ENCODE peak calls at places on chromosome X, in four cellular contexts. C is dorsolateral prefrontal cortex, F is colonic mucosa, G is SK-MEL-5. O is an unnamed sample.

GRCh38 chrX:68938244-68939004 is 109.6 kb downstream of the EFNB1 start:
- DNase-seq in C (no peak), F (peak; percentile 14), G (no peak), O (no peak)

GRCh38 chrX:580020-580419 is 50.6 kb upstream of the SHOX start:
- DNase-seq in C (no peak), F (no peak), G (no peak), O (no peak)

GRCh38 chrX:21740329-21741274 is 17.3 kb downstream of the SMPX start:
- DNase-seq in C (no peak), F (peak; percentile 27), G (no peak), O (no peak)

GRCh38 chrX:73401591-73402266 is 45.1 kb upstream of the CDX4 start:
- DNase-seq in C (no peak), F (no peak), G (no peak), O (no peak)

GRCh38 chrX:45668686-45669443 is 468.2 kb upstream of the DIPK2B start:
- DNase-seq in C (no peak), F (no peak), G (no peak), O (no peak)

GRCh38 chrX:4240541-4241194 is 527.2 kb upstream of the PRKX start:
- DNase-seq in C (no peak), F (no peak), G (peak; percentile 0), O (peak; percentile 48)

GRCh38 chrX:66919280-66919832 is 280.5 kb upstream of the EDA2R start:
- DNase-seq in C (no peak), F (no peak), G (peak; percentile 2), O (no peak)

GRCh38 chrX:136273986-136274385 is 22.8 kb upstream of the MAP7D3 start:
- DNase-seq in C (no peak), F (no peak), G (no peak), O (no peak)

GRCh38 chrX:133970021-133970550 is 15.3 kb downstream of the GPC3 start:
- DNase-seq in C (no peak), F (no peak), G (no peak), O (no peak)

GRCh38 chrX:40192196-40192595 is 94.4 kb upstream of the BCOR start:
- DNase-seq in C (no peak), F (no peak), G (no peak), O (no peak)

GRCh38 chrX:44992775-44993174 is 119.8 kb downstream of the KDM6A start:
- DNase-seq in C (no peak), F (no peak), G (no peak), O (no peak)

GRCh38 chrX:145506225-145506624 is 258.9 kb downstream of the SPANXN1 start:
- DNase-seq in C (no peak), F (no peak), G (no peak), O (no peak)

GRCh38 chrX:1502853-1503252 is 34.1 kb downstream of the P2RY8 start:
- DNase-seq in C (no peak), F (no peak), G (no peak), O (no peak)

GRCh38 chrX:10117301-10117700 is 39.5 kb upstream of the CLCN4 start:
- DNase-seq in C (no peak), F (no peak), G (no peak), O (no peak)

GRCh38 chrX:2714551-2714950 is 23.5 kb downstream of the CD99 start:
- DNase-seq in C (no peak), F (no peak), G (no peak), O (no peak)

GRCh38 chrX:150536455-150537116 is 31.8 kb upstream of the MTM1 start:
- DNase-seq in C (no peak), F (no peak), G (peak; percentile 2), O (no peak)

GRCh38 chrX:74465424-74465823 is 44.1 kb downstream of the SLC16A2 start:
- DNase-seq in C (no peak), F (no peak), G (no peak), O (no peak)

GRCh38 chrX:76253432-76253831 is 80.6 kb downstream of the PBDC1 start:
- DNase-seq in C (no peak), F (peak; percentile 30), G (peak; percentile 76), O (peak; percentile 52)

GRCh38 chrX:105226499-105226898 is 6.0 kb upstream of the TEX13A start:
- DNase-seq in C (no peak), F (no peak), G (no peak), O (no peak)

GRCh38 chrX:74924449-74925209 is 623 bp downstream of the NEXMIF start:
- DNase-seq in C (peak; percentile 49), F (peak; percentile 33), G (no peak), O (peak; percentile 65)

GRCh38 chrX:8341814-8342590 is 122.6 kb upstream of the VCX3B start:
- DNase-seq in C (no peak), F (no peak), G (no peak), O (no peak)

GRCh38 chrX:46777971-46778810 is 19.3 kb upstream of the SLC9A7 start:
- DNase-seq in C (no peak), F (no peak), G (no peak), O (no peak)

GRCh38 chrX:153766098-153766817 is 2.2 kb downstream of the PLXNB3 start:
- DNase-seq in C (peak; percentile 64), F (no peak), G (peak; percentile 31), O (no peak)

GRCh38 chrX:107726809-107727534 is 48.6 kb downstream of the TSC22D3 start:
- DNase-seq in C (no peak), F (no peak), G (no peak), O (no peak)

GRCh38 chrX:133923548-133923947 is 61.8 kb downstream of the GPC3 start:
- DNase-seq in C (no peak), F (no peak), G (no peak), O (no peak)